ENCODE peak calls at places on chromosome 7, in seven cellular contexts. One of them, this sample, is unnamed.

GRCh38 chr7:128166603-128167315 is 74.3 kb upstream of the LEP start:
- DNase-seq in IMR-90: no peak
- DNase-seq in H9: peak
- DNase-seq in trophoblast cell: peak
- DNase-seq in mesenchymal stem cell: peak
- DNase-seq in mesendoderm: peak
- DNase-seq in H1: peak
- DNase-seq in this sample: no peak

GRCh38 chr7:17298840-17299476 is 506 bp downstream of the AHR start:
- DNase-seq in IMR-90: peak
- DNase-seq in H9: peak
- DNase-seq in trophoblast cell: peak
- DNase-seq in mesenchymal stem cell: peak
- DNase-seq in mesendoderm: peak
- DNase-seq in H1: peak
- DNase-seq in this sample: peak

GRCh38 chr7:1668932-1669485 is 1.1 kb upstream of the ELFN1 start:
- DNase-seq in IMR-90: peak
- DNase-seq in H9: peak
- DNase-seq in trophoblast cell: no peak
- DNase-seq in mesenchymal stem cell: peak
- DNase-seq in mesendoderm: peak
- DNase-seq in H1: no peak
- DNase-seq in this sample: peak

GRCh38 chr7:125255793-125256192 is 326.2 kb upstream of the POT1 start:
- DNase-seq in IMR-90: no peak
- DNase-seq in H9: no peak
- DNase-seq in trophoblast cell: no peak
- DNase-seq in mesenchymal stem cell: no peak
- DNase-seq in mesendoderm: no peak
- DNase-seq in H1: no peak
- DNase-seq in this sample: no peak

GRCh38 chr7:6590645-6591110 is 857 bp downstream of the INTS15 start:
- DNase-seq in IMR-90: no peak
- DNase-seq in H9: no peak
- DNase-seq in trophoblast cell: peak
- DNase-seq in mesenchymal stem cell: no peak
- DNase-seq in mesendoderm: peak
- DNase-seq in H1: no peak
- DNase-seq in this sample: no peak

GRCh38 chr7:116231543-116232401 is 21.4 kb downstream of the TES start:
- DNase-seq in IMR-90: peak
- DNase-seq in H9: no peak
- DNase-seq in trophoblast cell: no peak
- DNase-seq in mesenchymal stem cell: peak
- DNase-seq in mesendoderm: peak
- DNase-seq in H1: no peak
- DNase-seq in this sample: no peak

GRCh38 chr7:80087768-80088170 is 46.9 kb upstream of the GNAI1 start:
- DNase-seq in IMR-90: no peak
- DNase-seq in H9: no peak
- DNase-seq in trophoblast cell: peak
- DNase-seq in mesenchymal stem cell: no peak
- DNase-seq in mesendoderm: no peak
- DNase-seq in H1: no peak
- DNase-seq in this sample: no peak

GRCh38 chr7:129531721-129532120 is 29.4 kb downstream of the SMKR1 start:
- DNase-seq in IMR-90: no peak
- DNase-seq in H9: no peak
- DNase-seq in trophoblast cell: peak
- DNase-seq in mesenchymal stem cell: no peak
- DNase-seq in mesendoderm: no peak
- DNase-seq in H1: no peak
- DNase-seq in this sample: no peak

GRCh38 chr7:53062796-53063195 is 27.4 kb downstream of the POM121L12 start:
- DNase-seq in IMR-90: no peak
- DNase-seq in H9: no peak
- DNase-seq in trophoblast cell: no peak
- DNase-seq in mesenchymal stem cell: no peak
- DNase-seq in mesendoderm: no peak
- DNase-seq in H1: no peak
- DNase-seq in this sample: no peak

GRCh38 chr7:74283858-74284447 is 5.3 kb upstream of the CLIP2 start:
- DNase-seq in IMR-90: peak
- DNase-seq in H9: no peak
- DNase-seq in trophoblast cell: peak
- DNase-seq in mesenchymal stem cell: peak
- DNase-seq in mesendoderm: no peak
- DNase-seq in H1: no peak
- DNase-seq in this sample: no peak

GRCh38 chr7:53904355-53904754 is 637.8 kb upstream of the VSTM2A start:
- DNase-seq in IMR-90: no peak
- DNase-seq in H9: no peak
- DNase-seq in trophoblast cell: no peak
- DNase-seq in mesenchymal stem cell: no peak
- DNase-seq in mesendoderm: peak
- DNase-seq in H1: no peak
- DNase-seq in this sample: no peak

GRCh38 chr7:66713687-66714086 is 26.8 kb upstream of the RABGEF1 start:
- DNase-seq in IMR-90: no peak
- DNase-seq in H9: no peak
- DNase-seq in trophoblast cell: no peak
- DNase-seq in mesenchymal stem cell: no peak
- DNase-seq in mesendoderm: no peak
- DNase-seq in H1: no peak
- DNase-seq in this sample: no peak

GRCh38 chr7:101589976-101590662 is 39.0 kb downstream of the MYL10 start:
- DNase-seq in IMR-90: no peak
- DNase-seq in H9: no peak
- DNase-seq in trophoblast cell: no peak
- DNase-seq in mesenchymal stem cell: no peak
- DNase-seq in mesendoderm: no peak
- DNase-seq in H1: peak
- DNase-seq in this sample: no peak

GRCh38 chr7:157096286-157097055 is 42.3 kb upstream of the UBE3C start:
- DNase-seq in IMR-90: no peak
- DNase-seq in H9: no peak
- DNase-seq in trophoblast cell: no peak
- DNase-seq in mesenchymal stem cell: no peak
- DNase-seq in mesendoderm: no peak
- DNase-seq in H1: no peak
- DNase-seq in this sample: no peak

DNA sequence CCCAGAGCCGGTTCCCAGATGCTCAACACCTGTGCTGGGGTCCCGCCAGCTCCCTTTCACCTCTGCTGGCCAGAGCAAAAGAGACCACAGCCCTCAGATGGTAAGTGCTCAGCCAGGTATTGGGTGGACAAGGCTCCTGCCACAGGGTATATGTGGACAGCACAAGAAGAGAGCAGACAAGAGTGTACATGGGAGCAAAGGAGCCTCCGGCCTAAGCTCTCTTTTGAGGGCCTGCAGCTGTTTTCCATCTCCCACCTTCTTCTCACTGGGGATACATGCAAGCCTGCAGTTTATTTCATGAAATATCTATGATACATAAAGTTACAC is 50.3 kb upstream of the DDC start:
- DNase-seq in IMR-90: no peak
- DNase-seq in H9: no peak
- DNase-seq in trophoblast cell: no peak
- DNase-seq in mesenchymal stem cell: no peak
- DNase-seq in mesendoderm: no peak
- DNase-seq in H1: no peak
- DNase-seq in this sample: no peak
- H2AK5ac ChIP-seq in IMR-90: no peak
- H2AK5ac ChIP-seq in H9: no peak
- H2AK5ac ChIP-seq in trophoblast cell: no peak
- H2AK5ac ChIP-seq in mesenchymal stem cell: no peak
- H2AK5ac ChIP-seq in mesendoderm: no peak
- H2AK5ac ChIP-seq in H1: no peak
- H2AK5ac ChIP-seq in this sample: no peak

GRCh38 chr7:86920154-86920553 is 139.3 kb downstream of the ELAPOR2 start:
- DNase-seq in IMR-90: no peak
- DNase-seq in H9: no peak
- DNase-seq in trophoblast cell: no peak
- DNase-seq in mesenchymal stem cell: no peak
- DNase-seq in mesendoderm: no peak
- DNase-seq in H1: no peak
- DNase-seq in this sample: no peak
- H2AK5ac ChIP-seq in IMR-90: no peak
- H2AK5ac ChIP-seq in H9: no peak
- H2AK5ac ChIP-seq in trophoblast cell: no peak
- H2AK5ac ChIP-seq in mesenchymal stem cell: no peak
- H2AK5ac ChIP-seq in mesendoderm: no peak
- H2AK5ac ChIP-seq in H1: no peak
- H2AK5ac ChIP-seq in this sample: no peak

GRCh38 chr7:81317741-81318140 is 398.9 kb upstream of the SEMA3C start:
- DNase-seq in IMR-90: no peak
- DNase-seq in H9: no peak
- DNase-seq in trophoblast cell: no peak
- DNase-seq in mesenchymal stem cell: no peak
- DNase-seq in mesendoderm: no peak
- DNase-seq in H1: no peak
- DNase-seq in this sample: no peak
- H2AK5ac ChIP-seq in IMR-90: no peak
- H2AK5ac ChIP-seq in H9: no peak
- H2AK5ac ChIP-seq in trophoblast cell: no peak
- H2AK5ac ChIP-seq in mesenchymal stem cell: no peak
- H2AK5ac ChIP-seq in mesendoderm: no peak
- H2AK5ac ChIP-seq in H1: no peak
- H2AK5ac ChIP-seq in this sample: no peak

GRCh38 chr7:44984478-44984758 is 5.6 kb upstream of the MYO1G start:
- DNase-seq in IMR-90: no peak
- DNase-seq in H9: no peak
- DNase-seq in trophoblast cell: no peak
- DNase-seq in mesenchymal stem cell: no peak
- DNase-seq in mesendoderm: no peak
- DNase-seq in H1: no peak
- DNase-seq in this sample: no peak
- H2AK5ac ChIP-seq in IMR-90: no peak
- H2AK5ac ChIP-seq in H9: no peak
- H2AK5ac ChIP-seq in trophoblast cell: no peak
- H2AK5ac ChIP-seq in mesenchymal stem cell: no peak
- H2AK5ac ChIP-seq in mesendoderm: no peak
- H2AK5ac ChIP-seq in H1: no peak
- H2AK5ac ChIP-seq in this sample: no peak

GRCh38 chr7:97133166-97133565 is 15.7 kb downstream of the SDHAF3 start:
- DNase-seq in IMR-90: no peak
- DNase-seq in H9: no peak
- DNase-seq in trophoblast cell: no peak
- DNase-seq in mesenchymal stem cell: no peak
- DNase-seq in mesendoderm: no peak
- DNase-seq in H1: no peak
- DNase-seq in this sample: no peak

GRCh38 chr7:97130417-97131139 is 13.1 kb downstream of the SDHAF3 start:
- DNase-seq in IMR-90: no peak
- DNase-seq in H9: peak
- DNase-seq in trophoblast cell: no peak
- DNase-seq in mesenchymal stem cell: no peak
- DNase-seq in mesendoderm: peak
- DNase-seq in H1: no peak
- DNase-seq in this sample: no peak

GRCh38 chr7:97126483-97127171 is 9.1 kb downstream of the SDHAF3 start:
- DNase-seq in IMR-90: peak
- DNase-seq in H9: peak
- DNase-seq in trophoblast cell: no peak
- DNase-seq in mesenchymal stem cell: peak
- DNase-seq in mesendoderm: peak
- DNase-seq in H1: peak
- DNase-seq in this sample: no peak

DNA sequence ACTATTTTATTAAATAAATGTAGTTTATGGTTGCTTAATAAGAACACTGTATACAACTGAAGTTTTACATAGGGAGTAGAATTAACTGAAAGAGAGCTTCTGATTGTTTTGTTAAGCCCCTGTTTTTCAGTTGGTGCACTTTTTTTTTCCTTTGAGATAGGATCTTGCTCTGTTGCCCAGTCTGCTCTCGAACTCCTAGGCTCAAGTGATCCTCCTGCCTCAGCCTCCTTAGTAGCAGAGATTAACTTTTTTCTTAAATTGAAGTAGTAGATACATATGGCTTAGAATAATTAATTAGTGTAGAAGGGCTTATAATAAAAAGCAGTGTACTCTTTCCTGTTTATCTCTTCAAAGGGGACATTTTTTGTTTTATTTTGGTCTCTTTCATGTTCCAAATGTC is 11.2 kb downstream of the SDHAF3 start:
- DNase-seq in IMR-90: no peak
- DNase-seq in H9: no peak
- DNase-seq in trophoblast cell: no peak
- DNase-seq in mesenchymal stem cell: no peak
- DNase-seq in mesendoderm: no peak
- DNase-seq in H1: no peak
- DNase-seq in this sample: no peak
- H2AK5ac ChIP-seq in IMR-90: no peak
- H2AK5ac ChIP-seq in H9: no peak
- H2AK5ac ChIP-seq in trophoblast cell: no peak
- H2AK5ac ChIP-seq in mesenchymal stem cell: no peak
- H2AK5ac ChIP-seq in mesendoderm: no peak
- H2AK5ac ChIP-seq in H1: no peak
- H2AK5ac ChIP-seq in this sample: no peak

DNA sequence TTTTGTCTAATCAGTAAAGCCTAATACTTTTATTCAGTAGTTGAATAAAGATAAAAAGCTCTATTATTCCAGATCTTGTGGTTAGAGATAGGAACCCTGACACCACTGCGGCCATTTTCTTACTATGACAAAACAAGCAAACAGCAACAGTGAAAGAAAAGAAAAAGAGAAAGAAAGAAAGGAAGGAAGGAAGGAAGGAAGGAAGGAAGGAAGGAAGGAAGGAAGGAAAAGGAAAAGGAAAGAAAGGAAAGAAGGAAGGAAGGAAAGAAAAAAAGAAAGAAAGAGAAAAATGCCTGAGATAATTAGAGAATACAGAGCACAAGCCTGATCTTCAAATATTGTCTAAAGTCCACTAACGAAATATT is 140.0 kb downstream of the ETV1 start:
- DNase-seq in IMR-90: no peak
- DNase-seq in H9: no peak
- DNase-seq in trophoblast cell: no peak
- DNase-seq in mesenchymal stem cell: no peak
- DNase-seq in mesendoderm: no peak
- DNase-seq in H1: no peak
- DNase-seq in this sample: no peak
- H2AK5ac ChIP-seq in IMR-90: peak
- H2AK5ac ChIP-seq in H9: no peak
- H2AK5ac ChIP-seq in trophoblast cell: no peak
- H2AK5ac ChIP-seq in mesenchymal stem cell: no peak
- H2AK5ac ChIP-seq in mesendoderm: no peak
- H2AK5ac ChIP-seq in H1: no peak
- H2AK5ac ChIP-seq in this sample: no peak

GRCh38 chr7:48311464-48311863 is 140.2 kb downstream of the ABCA13 start:
- DNase-seq in IMR-90: no peak
- DNase-seq in H9: no peak
- DNase-seq in trophoblast cell: no peak
- DNase-seq in mesenchymal stem cell: no peak
- DNase-seq in mesendoderm: no peak
- DNase-seq in H1: no peak
- DNase-seq in this sample: no peak
- H2AK5ac ChIP-seq in IMR-90: no peak
- H2AK5ac ChIP-seq in H9: no peak
- H2AK5ac ChIP-seq in trophoblast cell: no peak
- H2AK5ac ChIP-seq in mesenchymal stem cell: no peak
- H2AK5ac ChIP-seq in mesendoderm: no peak
- H2AK5ac ChIP-seq in H1: no peak
- H2AK5ac ChIP-seq in this sample: no peak

GRCh38 chr7:150516956-150517355 is 2.3 kb downstream of the GIMAP7 start:
- DNase-seq in IMR-90: no peak
- DNase-seq in H9: no peak
- DNase-seq in trophoblast cell: no peak
- DNase-seq in mesenchymal stem cell: no peak
- DNase-seq in mesendoderm: no peak
- DNase-seq in H1: no peak
- DNase-seq in this sample: no peak
- H2AK5ac ChIP-seq in IMR-90: no peak
- H2AK5ac ChIP-seq in H9: no peak
- H2AK5ac ChIP-seq in trophoblast cell: no peak
- H2AK5ac ChIP-seq in mesenchymal stem cell: no peak
- H2AK5ac ChIP-seq in mesendoderm: no peak
- H2AK5ac ChIP-seq in H1: no peak
- H2AK5ac ChIP-seq in this sample: no peak

This sample was measured in neuronal stem cell.